ENCODE peak calls at places on chromosomes 4 and X, in eight cellular contexts. G, X, N, H, A, M, Z and J are unnamed samples.

GRCh38 chr4:38678078-38678477 is 14.1 kb downstream of the KLF3 start:
- DNase-seq in G (no peak), X (no peak), N (no peak), H (no peak), A (no peak), M (no peak), Z (no peak), J (peak; percentile 80)

GRCh38 chrX:69361286-69361926 is 142.7 kb upstream of the NALF2 start:
- DNase-seq in G (no peak), X (no peak), N (no peak), H (no peak), A (peak; percentile 20), M (no peak), Z (peak; percentile 32), J (peak; percentile 70)

GRCh38 chr4:38308728-38309315 is 348.6 kb downstream of the PTTG2 start:
- DNase-seq in G (no peak), X (no peak), N (no peak), H (no peak), A (no peak), M (no peak), Z (no peak), J (peak; percentile 32)

GRCh38 chr4:81030617-81031388 is at the start of gene BMP3:
- DNase-seq in G (no peak), X (peak; percentile 74), N (no peak), H (no peak), A (no peak), M (peak; percentile 82), Z (peak; percentile 40), J (peak; percentile 50)

GRCh38 chr4:7871356-7871755 is 68.3 kb downstream of the AFAP1 start:
- DNase-seq in G (no peak), X (no peak), N (no peak), H (no peak), A (no peak), M (no peak), Z (no peak), J (no peak)

GRCh38 chr4:40520533-40520932 is 109.1 kb downstream of the RBM47 start:
- DNase-seq in G (no peak), X (no peak), N (no peak), H (no peak), A (no peak), M (no peak), Z (no peak), J (no peak)

GRCh38 chr4:105135746-105136145 is 10.9 kb upstream of the TET2 start:
- DNase-seq in G (no peak), X (no peak), N (no peak), H (no peak), A (no peak), M (no peak), Z (no peak), J (peak; percentile 39)

GRCh38 chrX:45598841-45599240 is 398.2 kb upstream of the DIPK2B start:
- DNase-seq in G (no peak), X (no peak), N (no peak), H (no peak), A (no peak), M (no peak), Z (no peak), J (no peak)

GRCh38 chr4:188971125-188971524 is 831.9 kb downstream of the TRIML1 start:
- DNase-seq in G (no peak), X (no peak), N (no peak), H (no peak), A (no peak), M (peak; percentile 49), Z (no peak), J (no peak)

GRCh38 chr4:78878031-78878430 is 61.2 kb downstream of the PAQR3 start:
- DNase-seq in G (no peak), X (no peak), N (no peak), H (no peak), A (no peak), M (no peak), Z (no peak), J (no peak)

GRCh38 chr4:26238782-26239647 is 81.8 kb upstream of the RBPJ start:
- DNase-seq in G (no peak), X (peak; percentile 52), N (no peak), H (peak; percentile 8), A (no peak), M (peak; percentile 60), Z (peak; percentile 37), J (peak; percentile 35)

GRCh38 chr4:26871611-26872010 is 11.0 kb downstream of the STIM2 start:
- DNase-seq in G (no peak), X (no peak), N (no peak), H (no peak), A (no peak), M (no peak), Z (no peak), J (peak; percentile 18)

GRCh38 chr4:150782311-150782710 is 200.4 kb downstream of the MAB21L2 start:
- DNase-seq in G (no peak), X (no peak), N (no peak), H (peak; percentile 12), A (no peak), M (no peak), Z (no peak), J (peak; percentile 44)

GRCh38 chr4:48470135-48470534 is 13.0 kb upstream of the SLC10A4 start:
- DNase-seq in G (no peak), X (no peak), N (no peak), H (no peak), A (no peak), M (no peak), Z (no peak), J (no peak)

GRCh38 chr4:122798101-122798500 is 28.5 kb upstream of the FGF2 start:
- DNase-seq in G (no peak), X (no peak), N (no peak), H (peak; percentile 13), A (peak; percentile 45), M (peak; percentile 44), Z (peak; percentile 71), J (no peak)

GRCh38 chr4:158906073-158906472 is 137.2 kb downstream of the FNIP2 start:
- DNase-seq in G (no peak), X (no peak), N (no peak), H (no peak), A (no peak), M (peak; percentile 19), Z (no peak), J (no peak)

GRCh38 chr4:156144961-156145360 is 191.3 kb upstream of the CTSO start:
- DNase-seq in G (no peak), X (no peak), N (no peak), H (no peak), A (no peak), M (no peak), Z (no peak), J (no peak)

GRCh38 chrX:40108959-40109287 is 11.2 kb upstream of the BCOR start:
- DNase-seq in G (peak; percentile 92), X (peak; percentile 86), N (peak; percentile 70), H (no peak), A (peak; percentile 83), M (peak; percentile 77), Z (peak; percentile 93), J (peak; percentile 85)

GRCh38 chrX:49919617-49920016 is 2.8 kb upstream of the CLCN5 start:
- DNase-seq in G (peak; percentile 61), X (no peak), N (no peak), H (peak; percentile 9), A (peak; percentile 42), M (no peak), Z (peak; percentile 67), J (peak; percentile 89)

DNA sequence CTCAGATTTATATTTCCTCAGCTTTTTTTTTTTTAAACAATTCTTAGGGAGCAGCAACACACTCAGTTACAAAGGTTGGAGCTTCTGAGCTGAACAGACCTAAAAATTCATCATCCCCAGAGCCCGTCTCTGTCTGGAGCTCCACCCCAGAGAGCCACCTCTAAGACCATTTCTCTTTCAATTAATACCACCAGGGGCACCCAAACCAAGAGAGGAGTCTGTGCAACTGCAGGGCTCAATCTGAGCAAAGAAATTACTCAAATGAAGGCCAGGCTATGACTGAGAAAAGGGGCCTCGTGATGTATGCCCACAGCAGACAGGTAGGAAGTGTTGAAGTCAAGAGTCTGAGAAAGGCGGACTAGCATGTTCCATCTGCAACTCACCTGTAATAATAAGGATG is 95.5 kb downstream of the C4orf51 start:
- DNase-seq in G (no peak), X (no peak), N (no peak), H (no peak), A (no peak), M (no peak), Z (no peak), J (no peak)
- H3K36me3 ChIP-seq in G (peaks cover 18% of the 10 kb centered on the region), X (peaks cover 6% of the 10 kb centered on the region), N (no peaks in the 10 kb centered on the region), H (peaks cover 34% of the 10 kb centered on the region), A (peaks cover 26% of the 10 kb centered on the region), M (peaks cover 17% of the 10 kb centered on the region), Z (no peaks in the 10 kb centered on the region), J (peaks cover 51% of the 10 kb centered on the region)

DNA sequence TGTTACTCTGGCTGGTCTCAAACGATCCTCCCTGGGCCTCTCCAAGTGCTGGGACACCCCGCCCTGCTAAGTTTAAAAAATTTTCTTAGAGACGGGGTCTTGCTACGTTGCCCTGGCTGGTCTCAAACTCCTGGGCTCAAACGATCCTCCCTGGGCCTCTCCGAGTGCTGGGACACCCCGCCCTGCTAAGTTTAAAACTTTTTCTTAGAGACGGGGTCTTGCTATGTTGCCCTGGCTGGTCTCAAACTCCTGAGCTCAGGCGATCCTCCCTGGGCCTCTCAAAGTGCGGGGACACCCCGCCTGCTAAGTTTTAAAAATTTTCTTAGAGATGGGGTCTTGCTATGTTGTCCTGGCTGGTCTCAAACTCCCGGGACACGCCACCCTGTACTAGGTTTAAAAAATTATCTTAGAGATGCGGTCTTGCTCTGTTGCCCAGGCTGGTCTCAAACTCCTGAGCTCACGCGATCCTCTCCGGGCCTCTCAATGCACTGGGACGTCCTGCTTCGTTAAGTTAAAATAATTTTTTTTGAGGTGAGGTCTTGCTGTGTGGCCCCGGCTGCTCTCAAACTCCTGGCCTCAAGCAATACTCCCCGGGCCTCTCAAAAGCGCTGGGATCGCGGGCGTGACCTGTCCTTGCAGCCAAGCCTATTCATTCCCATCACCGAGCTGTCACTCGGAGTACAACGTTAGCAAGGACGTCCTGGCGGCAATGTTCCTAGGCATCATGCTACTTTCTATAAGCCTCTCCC is 1.1 kb downstream of the SLC25A6 start:
- DNase-seq in G (peak; percentile 68), X (peak; percentile 53), N (peak; percentile 43), H (no peak), A (no peak), M (no peak), Z (no peak), J (no peak)
- H3K4me3 ChIP-seq in G (peak overlapping the region; percentile 89), X (peak overlapping the region; percentile 94), N (peak overlapping the region; percentile 97), H (peak overlapping the region; percentile 96), A (peak overlapping the region; percentile 100), M (peak overlapping the region; percentile 74), Z (peak overlapping the region; percentile 92), J (peak overlapping the region; percentile 89)

GRCh38 chrX:118739577-118739976 is 12.2 kb downstream of the IL13RA1 start:
- DNase-seq in G (no peak), X (no peak), N (no peak), H (no peak), A (no peak), M (no peak), Z (no peak), J (no peak)
- H3K36me3 ChIP-seq in G (no peaks in the 10 kb centered on the region), X (no peaks in the 10 kb centered on the region), N (no peaks in the 10 kb centered on the region), H (peaks cover 14% of the 10 kb centered on the region), A (no peaks in the 10 kb centered on the region), M (no peaks in the 10 kb centered on the region), Z (no peaks in the 10 kb centered on the region), J (no peaks in the 10 kb centered on the region)

DNA sequence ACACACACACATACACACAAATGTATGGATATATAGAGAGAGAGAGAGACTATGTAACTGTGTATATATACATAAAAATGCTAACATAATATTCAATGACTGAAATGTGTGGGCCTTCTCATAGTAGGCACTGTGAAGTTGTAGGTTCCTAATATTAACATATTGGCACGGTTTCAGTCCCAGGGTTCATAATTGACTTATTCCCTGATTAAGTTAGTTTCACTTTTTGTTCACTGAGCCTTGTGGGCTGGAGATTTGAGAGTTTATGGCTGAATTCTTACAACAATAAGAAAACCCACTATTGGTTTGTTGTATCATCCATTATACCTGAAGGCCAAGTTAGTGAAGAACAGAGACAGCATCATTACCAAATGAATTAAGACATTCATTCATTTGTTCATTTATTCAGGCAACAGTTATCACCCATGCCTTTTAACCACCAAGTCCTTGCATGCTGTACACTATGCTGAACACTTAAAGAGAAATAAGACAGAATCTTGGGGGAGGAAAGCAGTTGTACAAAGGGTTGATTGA is 68.6 kb downstream of the GAB1 start:
- DNase-seq in G (no peak), X (no peak), N (no peak), H (no peak), A (no peak), M (peak; percentile 63), Z (no peak), J (no peak)
- H3K4me3 ChIP-seq in G (no peak overlapping the region), X (no peak overlapping the region), N (no peak overlapping the region), H (no peak overlapping the region), A (no peak overlapping the region), M (no peak overlapping the region), Z (no peak overlapping the region), J (no peak overlapping the region)